ENCODE peak calls at places on chromosome 11, in nine cellular contexts. W is K562, P is GM23338, C is SK-N-SH, Q is HCT116, I is A549, L is Panc1, U is GM12878, Z is HepG2. S is an unnamed sample.

GRCh38 chr11:28505216-28505615 is 397.0 kb downstream of the METTL15 start:
- DNase-seq in W (no peak), P (no peak), C (no peak), Q (no peak), I (no peak), L (no peak), U (no peak), Z (no peak), S (no peak)

GRCh38 chr11:96177132-96177531 is 165.9 kb downstream of the MAML2 start:
- DNase-seq in W (no peak), P (no peak), C (no peak), Q (no peak), I (no peak), L (no peak), U (no peak), Z (no peak), S (no peak)

GRCh38 chr11:64655901-64656601 is 65.0 kb downstream of the SLC22A12 start:
- DNase-seq in W (peak), P (no peak), C (no peak), Q (no peak), I (no peak), L (no peak), U (no peak), Z (no peak), S (no peak)

GRCh38 chr11:10323793-10324170 is 18.9 kb downstream of the ADM start:
- DNase-seq in W (no peak), P (no peak), C (no peak), Q (no peak), I (no peak), L (no peak), U (no peak), Z (no peak), S (no peak)

GRCh38 chr11:116109228-116109627 is 605.0 kb upstream of the CADM1 start:
- DNase-seq in W (peak), P (no peak), C (no peak), Q (peak), I (peak), L (no peak), U (no peak), Z (no peak), S (no peak)

GRCh38 chr11:101870510-101870909 is 44.3 kb upstream of the CEP126 start:
- DNase-seq in W (no peak), P (no peak), C (no peak), Q (peak), I (peak), L (no peak), U (no peak), Z (no peak), S (no peak)

GRCh38 chr11:67492801-67493547 is 10.1 kb downstream of the AIP start:
- DNase-seq in W (peak), P (peak), C (peak), Q (no peak), I (no peak), L (no peak), U (no peak), Z (no peak), S (no peak)

GRCh38 chr11:38751421-38751820 is 2153.4 kb upstream of the RAG2 start:
- DNase-seq in W (no peak), P (no peak), C (no peak), Q (no peak), I (no peak), L (no peak), U (no peak), Z (no peak), S (no peak)

GRCh38 chr11:102920118-102920684 is 35.3 kb downstream of the MMP13 start:
- DNase-seq in W (no peak), P (no peak), C (no peak), Q (no peak), I (no peak), L (no peak), U (peak), Z (no peak), S (no peak)

GRCh38 chr11:10122337-10123197 is 171.5 kb downstream of the SBF2 start:
- DNase-seq in W (no peak), P (peak), C (no peak), Q (peak), I (peak), L (no peak), U (no peak), Z (no peak), S (peak)

DNA sequence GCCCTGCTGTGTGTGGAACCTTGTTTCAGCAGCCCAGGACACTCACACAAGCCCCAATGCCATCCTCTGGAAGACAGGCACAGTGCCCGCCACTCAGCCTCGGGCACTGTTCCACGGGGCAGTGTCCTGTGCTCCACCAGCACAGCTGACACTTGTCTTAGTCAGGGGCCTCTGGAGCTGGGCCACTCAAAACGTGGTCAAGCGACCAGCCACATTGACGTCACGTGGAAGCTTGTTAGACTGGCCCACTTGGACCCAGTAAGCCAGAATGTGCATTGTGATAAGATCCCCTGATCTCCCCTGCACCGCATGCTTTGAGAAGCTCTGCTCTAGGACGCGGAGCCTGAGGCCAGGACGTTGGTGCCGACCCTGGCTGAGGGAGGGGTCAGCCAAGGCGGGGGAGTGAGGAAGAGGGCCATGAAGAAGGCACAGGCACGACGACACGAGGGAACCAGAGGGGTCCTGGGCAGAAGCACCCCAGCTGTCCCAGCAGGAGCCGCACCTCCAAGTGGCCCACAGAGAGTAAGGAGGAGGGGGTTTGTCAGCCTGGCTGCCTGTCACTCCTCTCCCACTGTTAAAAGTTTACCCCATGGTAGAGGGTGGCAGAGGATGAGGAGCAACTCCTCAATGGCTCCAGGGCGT is 64.6 kb downstream of the LINC01488 start:
- DNase-seq in W (peak), P (no peak), C (no peak), Q (no peak), I (no peak), L (no peak), U (no peak), Z (no peak), S (no peak)
- TF ChIP-seq REST in W (no peak), P (no peak), C (no peak), Q (no peak), I (no peak), L (no peak), U (no peak), Z (no peak), S (no peak)

GRCh38 chr11:124633355-124633754 is 10.7 kb downstream of the TBRG1 start:
- DNase-seq in W (peak), P (no peak), C (peak), Q (no peak), I (peak), L (no peak), U (no peak), Z (no peak), S (no peak)
- TF ChIP-seq CTCF in W (peak), P (peak), C (peak), Q (peak), I (peak), L (peak), U (peak), Z (no peak), S (no peak)

DNA sequence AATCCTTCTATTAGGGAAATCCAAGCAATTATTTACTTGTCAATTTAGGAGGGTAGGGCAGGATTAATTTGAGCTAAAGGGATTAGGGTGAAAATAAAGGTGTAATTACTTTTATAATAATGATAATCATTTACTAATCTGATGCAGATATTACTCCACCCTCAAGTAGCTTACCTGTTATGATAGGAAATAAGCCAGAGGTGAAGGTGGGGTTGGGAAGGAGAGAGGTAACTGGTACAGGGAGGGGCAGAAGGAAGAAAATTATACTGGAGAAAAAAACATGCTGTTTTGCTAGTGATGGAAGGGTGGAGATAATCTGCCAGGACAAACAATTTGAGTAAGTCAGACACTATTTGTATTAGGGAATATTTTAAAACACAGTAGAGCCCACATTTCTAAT is 157.7 kb downstream of the BARX2 start:
- DNase-seq in W (no peak), P (no peak), C (no peak), Q (no peak), I (no peak), L (no peak), U (no peak), Z (no peak), S (no peak)
- H3K27ac ChIP-seq in W (no peak), P (no peak), C (no peak), Q (no peak), I (no peak), L (no peak), U (no peak), Z (no peak), S (no peak)

GRCh38 chr11:35305670-35306382 is 113.5 kb downstream of the SLC1A2 start:
- DNase-seq in W (peak), P (peak), C (peak), Q (peak), I (peak), L (no peak), U (no peak), Z (peak), S (no peak)
- TF ChIP-seq REST in W (no peak), P (no peak), C (no peak), Q (no peak), I (no peak), L (no peak), U (no peak), Z (no peak), S (no peak)

DNA sequence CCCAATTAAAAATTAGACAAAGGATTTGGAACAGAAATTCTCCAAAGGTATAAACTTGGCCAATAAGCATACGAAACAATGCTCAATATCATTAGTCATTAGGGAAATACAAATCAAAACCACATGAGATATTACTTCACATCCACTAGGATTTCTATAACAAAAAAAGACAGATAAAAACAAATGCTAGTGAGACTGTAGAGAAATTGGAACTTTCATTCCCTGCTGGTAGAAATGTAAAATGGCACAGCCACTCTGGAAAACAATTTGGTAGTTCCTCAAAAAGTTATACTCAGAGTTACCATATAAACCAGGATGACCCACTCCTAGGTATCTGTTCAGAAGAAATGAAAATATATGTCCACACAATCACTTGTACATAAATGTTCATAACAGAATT is 71.6 kb downstream of the RPL27A start:
- DNase-seq in W (no peak), P (no peak), C (no peak), Q (no peak), I (no peak), L (no peak), U (no peak), Z (no peak), S (no peak)
- TF ChIP-seq CTCF in W (no peak), P (peak), C (peak), Q (no peak), I (no peak), L (no peak), U (no peak), Z (no peak), S (no peak)

GRCh38 chr11:119907934-119908760 is 179.1 kb upstream of the NECTIN1 start:
- DNase-seq in W (no peak), P (no peak), C (peak), Q (no peak), I (no peak), L (no peak), U (no peak), Z (no peak), S (no peak)
- H3K27ac ChIP-seq in W (no peak), P (no peak), C (peak), Q (no peak), I (no peak), L (no peak), U (no peak), Z (no peak), S (no peak)

GRCh38 chr11:132895340-132895739 is 637.0 kb downstream of the OPCML start:
- DNase-seq in W (no peak), P (no peak), C (no peak), Q (no peak), I (no peak), L (no peak), U (no peak), Z (no peak), S (no peak)
- TF ChIP-seq REST in W (no peak), P (no peak), C (no peak), Q (no peak), I (no peak), L (no peak), U (no peak), Z (no peak), S (no peak)

GRCh38 chr11:61429691-61430582 is at the start of the genes CPSF7 and SDHAF2:
- DNase-seq in W (peak), P (peak), C (peak), Q (peak), I (peak), L (peak), U (peak), Z (peak), S (peak)
- TF ChIP-seq CTCF in W (no peak), P (no peak), C (no peak), Q (no peak), I (no peak), L (no peak), U (no peak), Z (no peak), S (no peak)

DNA sequence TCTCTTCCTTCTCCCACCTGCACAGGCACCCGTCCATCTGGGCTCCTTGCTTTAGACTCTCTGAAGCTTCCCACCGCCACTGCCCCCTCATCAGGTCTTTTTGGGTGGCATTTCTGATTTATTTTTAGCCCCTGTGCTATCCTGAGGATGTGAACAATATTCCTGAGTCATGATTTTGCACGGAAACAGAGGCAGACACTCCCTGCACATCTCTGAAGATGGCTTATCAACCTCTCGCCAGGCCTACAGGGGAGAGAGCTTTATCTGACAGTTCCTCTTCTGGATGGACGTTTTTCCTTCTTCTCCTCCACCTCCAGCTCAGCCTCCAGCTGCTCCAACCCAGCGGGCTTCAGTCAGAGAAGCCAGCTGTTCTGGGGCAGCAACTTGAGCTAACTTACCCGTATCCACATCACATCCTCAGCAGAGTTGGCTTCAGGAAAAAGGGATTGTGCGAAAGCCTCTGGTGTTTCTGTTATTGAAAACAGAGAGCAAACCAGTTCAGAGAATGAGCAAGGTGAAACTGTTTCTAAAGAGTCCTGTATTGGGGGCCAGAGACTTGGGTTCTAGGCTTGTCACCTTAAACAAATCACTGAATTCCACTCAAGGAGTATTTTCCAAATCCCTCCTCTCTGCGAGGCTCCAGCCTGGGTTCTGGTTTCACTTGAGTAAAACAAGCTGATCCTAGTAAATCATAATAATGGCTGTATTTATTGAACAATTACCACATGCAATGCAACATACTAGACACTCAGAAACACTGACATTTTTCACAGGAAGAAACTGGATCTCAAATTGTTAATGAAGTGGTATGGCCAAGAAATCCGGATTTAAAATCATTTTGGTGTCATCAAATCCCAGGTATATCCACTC is 33.2 kb upstream of the ETS1 start:
- DNase-seq in W (peak), P (no peak), C (no peak), Q (no peak), I (no peak), L (no peak), U (no peak), Z (no peak), S (no peak)
- H3K27ac ChIP-seq in W (no peak), P (no peak), C (no peak), Q (no peak), I (no peak), L (no peak), U (no peak), Z (no peak), S (no peak)